ENCODE peak calls at places on chromosomes 4 and X, in eight cellular contexts. X is GM12892; U is fibroblast of pulmonary artery; R is ascending aorta; J is amygdala; Q is EL; H is stimulated activated CD8-positive, alpha-beta memory T cell treated with anti-CD3 and anti-CD28 coated beads, Interleukin-4, amount 100 ng/mL, for 48 hours; L is stimulated activated CD4-positive, alpha-beta T cell treated with anti-CD3 and anti-CD28 coated beads, Interleukin-12 subunit alpha, Interleukin-12 subunit beta, amount 100 ng/mL, for 48 hours. G is an unnamed sample.

GRCh38 chr4:128565565-128566186 is 243.8 kb upstream of the JADE1 start:
- DNase-seq in L (peak; percentile 4), H (peak; percentile 36), U (peak; percentile 71), J (peak; percentile 5), R (no peak), Q (peak; percentile 45), X (peak; percentile 10), G (no peak)

GRCh38 chr4:153207561-153207960 is 3.3 kb downstream of the TRIM2 start:
- DNase-seq in X (no peak), Q (peak; percentile 29), U (peak; percentile 38), R (no peak), H (no peak), L (no peak), J (no peak), G (no peak)

GRCh38 chr4:38298868-38299713 is 338.9 kb downstream of the PTTG2 start:
- DNase-seq in R (no peak), L (no peak), J (no peak), Q (no peak), X (no peak), H (no peak), U (no peak), G (no peak)

GRCh38 chrX:119189586-119189985 is 46.5 kb upstream of the PGRMC1 start:
- DNase-seq in U (peak; percentile 20), R (no peak), H (no peak), J (no peak), X (no peak), Q (no peak), L (no peak), G (no peak)

GRCh38 chrX:70046978-70047377 is 2.8 kb downstream of the AWAT2 start:
- DNase-seq in H (no peak), J (no peak), Q (peak; percentile 58), X (no peak), U (peak; percentile 84), L (no peak), R (no peak), G (no peak)

GRCh38 chr4:183602444-183603102 is 56.4 kb downstream of the RWDD4 start:
- DNase-seq in J (no peak), X (no peak), Q (peak; percentile 20), L (no peak), R (no peak), U (peak; percentile 44), H (no peak), G (no peak)

GRCh38 chrX:118497180-118497814 is 1.7 kb downstream of the DOCK11 start:
- DNase-seq in L (no peak), R (no peak), X (no peak), H (no peak), J (no peak), Q (no peak), U (no peak), G (no peak)

GRCh38 chr4:54225671-54226398 is 3.3 kb upstream of the PDGFRA start:
- DNase-seq in R (no peak), U (peak; percentile 33), H (no peak), L (no peak), X (no peak), J (no peak), Q (no peak), G (no peak)

GRCh38 chrX:103406256-103406655 is 29.9 kb downstream of the BEX3 start:
- DNase-seq in X (no peak), L (no peak), H (no peak), Q (no peak), U (no peak), R (no peak), J (no peak), G (no peak)

GRCh38 chrX:95703696-95704095 is 980.9 kb upstream of the DIAPH2 start:
- DNase-seq in R (no peak), L (no peak), J (no peak), X (no peak), H (no peak), Q (no peak), U (peak; percentile 3), G (no peak)

GRCh38 chrX:56794831-56795230 is 65.8 kb downstream of the NBDY start:
- DNase-seq in J (no peak), L (no peak), Q (no peak), U (no peak), H (no peak), R (no peak), X (no peak), G (no peak)

GRCh38 chrX:16785247-16786138 is 773 bp upstream of the TXLNG start:
- DNase-seq in L (no peak), H (peak; percentile 31), X (no peak), U (no peak), J (peak; percentile 4), R (no peak), Q (no peak), G (no peak)

GRCh38 chrX:46180258-46180687 is 364.9 kb downstream of the ZNF674 start:
- DNase-seq in L (no peak), R (no peak), J (no peak), Q (peak; percentile 84), X (no peak), U (peak; percentile 68), H (peak; percentile 22), G (no peak)

GRCh38 chr4:40731792-40732245 is 17.9 kb upstream of the NSUN7 start:
- DNase-seq in J (no peak), X (no peak), L (no peak), U (no peak), Q (no peak), H (no peak), R (no peak), G (no peak)

GRCh38 chrX:139831689-139832456 is 101.0 kb downstream of the ATP11C start:
- DNase-seq in Q (peak; percentile 69), X (no peak), U (peak; percentile 84), H (no peak), R (no peak), L (no peak), J (no peak), G (no peak)

G was measured in anterior cingulate cortex.